ENCODE peak calls at places on chromosomes 4 and X, in six cellular contexts. R is GM06990, Q is kidney, N is lung, A is mammary epithelial cell, L is cardiac muscle cell. S is an unnamed sample.

GRCh38 chr4:147547314-147548056 is 66.6 kb downstream of the EDNRA start:
- DNase-seq in A (peak), Q (no peak), R (no peak), N (no peak), L (peak), S (no peak)

GRCh38 chr4:183342541-183343533 is 20.6 kb upstream of the CLDN24 start:
- DNase-seq in L (peak), R (no peak), Q (peak), N (no peak), A (no peak), S (no peak)

GRCh38 chrX:77505227-77505626 is 58.0 kb downstream of the FGF16 start:
- DNase-seq in R (no peak), N (no peak), A (no peak), L (peak), Q (no peak), S (no peak)

GRCh38 chr4:37890501-37891220 is at the start of gene TBC1D1:
- DNase-seq in N (peak), A (peak), L (peak), Q (peak), R (peak), S (peak)

GRCh38 chrX:112341598-112341997 is 259.0 kb upstream of the TRPC5 start:
- DNase-seq in A (no peak), N (no peak), L (no peak), R (no peak), Q (no peak), S (no peak)

GRCh38 chr4:163107754-163108153 is 58.9 kb downstream of the NAF1 start:
- DNase-seq in Q (no peak), L (peak), A (peak), N (no peak), R (peak), S (no peak)

GRCh38 chr4:87943660-87944149 is 31.8 kb upstream of the SPP1 start:
- DNase-seq in Q (no peak), N (no peak), L (no peak), A (no peak), R (no peak), S (no peak)

GRCh38 chr4:2459589-2460349 is 9.1 kb upstream of the RNF4 start:
- DNase-seq in R (no peak), L (no peak), A (no peak), Q (peak), N (no peak), S (no peak)

GRCh38 chrX:151981129-151981528 is 6.7 kb upstream of the GABRE start:
- DNase-seq in N (no peak), L (no peak), A (peak), Q (no peak), R (no peak), S (no peak)

GRCh38 chrX:28854637-28855036 is 267.4 kb downstream of the IL1RAPL1 start:
- DNase-seq in Q (no peak), N (no peak), R (no peak), L (peak), A (no peak), S (no peak)

GRCh38 chrX:10576777-10577444 is 43.5 kb downstream of the MID1 start:
- DNase-seq in N (no peak), R (no peak), L (no peak), A (no peak), Q (no peak), S (peak)

GRCh38 chrX:46398874-46399273 is 146.3 kb downstream of the ZNF674 start:
- DNase-seq in R (no peak), A (no peak), N (no peak), Q (no peak), L (no peak), S (no peak)
- TF ChIP-seq CTCF in R (no peak), A (no peak), N (no peak), Q (no peak), L (no peak), S (no peak)

GRCh38 chrX:6095469-6095868 is 133.2 kb downstream of the NLGN4X start:
- DNase-seq in L (no peak), R (no peak), Q (no peak), A (no peak), N (no peak), S (peak)
- TF ChIP-seq CTCF in L (no peak), R (no peak), Q (no peak), A (peak), N (no peak), S (peak)

DNA sequence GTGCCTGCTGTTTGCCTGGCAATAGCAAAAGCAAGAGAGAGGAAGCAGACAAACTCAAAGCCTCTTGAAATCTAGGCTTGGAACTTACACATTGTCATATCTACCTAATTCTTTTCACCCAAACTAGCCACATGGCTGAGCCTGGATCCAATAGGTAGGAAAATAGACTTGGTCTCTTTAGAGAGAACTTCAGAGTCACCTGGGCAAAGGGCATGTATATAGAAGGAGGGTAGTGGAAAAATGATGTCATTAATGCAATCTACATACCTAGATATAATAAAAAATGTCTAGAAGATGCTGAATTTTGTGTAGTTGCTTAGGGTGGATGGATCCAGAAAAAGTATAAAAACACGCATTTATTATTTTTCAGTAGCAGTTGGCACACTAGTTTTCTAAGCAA is 237.0 kb upstream of the GEMIN8 start:
- DNase-seq in A (no peak), N (no peak), R (no peak), L (no peak), Q (no peak), S (no peak)
- TF ChIP-seq CTCF in A (no peak), N (no peak), R (no peak), L (no peak), Q (no peak), S (no peak)

GRCh38 chrX:35726176-35726575 is 72.0 kb upstream of the MAGEB16 start:
- DNase-seq in N (no peak), R (no peak), Q (no peak), A (peak), L (peak), S (no peak)
- TF ChIP-seq CTCF in N (no peak), R (peak), Q (peak), A (peak), L (peak), S (peak)

GRCh38 chrX:101417190-101417589 is 9.2 kb downstream of the HNRNPH2 start:
- DNase-seq in N (no peak), Q (no peak), R (no peak), L (no peak), A (no peak), S (no peak)
- TF ChIP-seq CTCF in N (no peak), Q (no peak), R (no peak), L (no peak), A (no peak), S (no peak)

S was measured in glutamatergic neuron.